ENCODE peak calls at places on chromosomes 6 and 20, in four cellular contexts. W is fibroblast of villous mesenchyme, Z is A549, X is left lung. T is an unnamed sample.

GRCh38 chr6:3573670-3574069 is 116.8 kb upstream of the SLC22A23 start:
- DNase-seq in W (no peak), Z (no peak), X (no peak), T (no peak)

GRCh38 chr6:128806274-128806673 is 76.7 kb upstream of the LAMA2 start:
- DNase-seq in W (peak; percentile 62), Z (no peak), X (no peak), T (no peak)

GRCh38 chr6:19757036-19757435 is 80.1 kb upstream of the ID4 start:
- DNase-seq in W (no peak), Z (no peak), X (no peak), T (no peak)

GRCh38 chr6:70099732-70100131 is 203.2 kb downstream of the COL9A1 start:
- DNase-seq in W (no peak), Z (no peak), X (no peak), T (no peak)

GRCh38 chr6:131413191-131413830 is 159.7 kb upstream of the ARG1 start:
- DNase-seq in W (no peak), Z (no peak), X (no peak), T (no peak)

GRCh38 chr20:48930878-48931277 is 9.4 kb downstream of the ARFGEF2 start:
- DNase-seq in W (no peak), Z (no peak), X (no peak), T (no peak)

GRCh38 chr6:11575408-11576033 is 38.0 kb downstream of the TMEM170B start:
- DNase-seq in W (peak; percentile 86), Z (peak; percentile 84), X (peak; percentile 56), T (no peak)

GRCh38 chr6:4687989-4688947 is 87.9 kb upstream of the CDYL start:
- DNase-seq in W (peak; percentile 90), Z (peak; percentile 76), X (peak; percentile 37), T (no peak)

DNA sequence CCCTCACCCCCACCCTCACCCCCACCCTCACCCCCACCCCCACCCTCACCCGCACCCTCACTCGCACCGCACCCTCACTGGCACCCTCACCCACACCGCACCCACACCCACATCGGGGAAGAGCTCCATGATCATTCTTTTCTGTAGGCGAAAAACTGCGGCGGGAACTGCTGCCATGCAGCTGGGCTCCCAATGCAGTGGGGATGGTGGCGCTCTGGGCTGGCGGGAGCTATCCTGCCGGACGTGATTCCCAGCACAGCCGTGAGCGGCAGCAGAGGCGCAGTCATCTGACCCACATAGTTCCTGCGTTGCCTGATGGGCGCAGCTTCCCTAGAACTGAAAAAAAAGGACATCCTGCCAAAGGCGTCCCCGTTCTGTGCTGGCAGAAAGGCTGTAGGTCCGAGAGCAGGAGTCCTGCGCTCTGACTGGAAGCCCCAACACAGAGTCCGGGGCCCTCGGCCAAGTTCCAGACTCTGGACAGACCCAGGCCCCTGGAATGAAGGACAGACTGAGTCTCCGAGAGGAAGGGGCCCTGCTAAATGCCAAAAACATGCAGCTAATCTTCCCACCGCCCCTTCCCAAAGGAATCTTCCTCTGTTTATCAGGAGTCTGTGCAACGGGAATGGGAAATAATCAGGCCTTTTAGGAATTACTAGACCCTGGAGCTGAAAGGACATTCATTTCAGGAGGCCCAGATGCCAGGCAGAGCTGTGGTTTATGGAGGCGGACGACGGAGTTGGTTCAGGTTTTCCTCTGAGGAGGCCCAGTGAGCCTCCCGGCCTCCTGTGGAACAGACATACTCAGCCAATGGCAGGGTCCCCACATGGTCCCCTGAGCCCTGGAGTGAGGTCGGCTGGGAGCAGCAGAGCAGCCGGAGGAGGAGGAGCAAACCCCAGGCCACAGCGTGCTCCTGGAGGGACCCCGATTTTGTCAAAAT is 14.1 kb upstream of the TCFL5 start:
- DNase-seq in W (peak; percentile 90), Z (peak; percentile 91), X (peak; percentile 61), T (peak; percentile 82)
- TF ChIP-seq CTCF in W (peak; percentile 40), Z (peak; percentile 41), X (peak; percentile 22), T (peak; percentile 62)

GRCh38 chr20:13008761-13009681 is at the start of gene SPTLC3:
- DNase-seq in W (peak; percentile 64), Z (no peak), X (peak; percentile 55), T (no peak)
- TF ChIP-seq CTCF in W (peak; percentile 2), Z (peak; percentile 7), X (no peak), T (no peak)

DNA sequence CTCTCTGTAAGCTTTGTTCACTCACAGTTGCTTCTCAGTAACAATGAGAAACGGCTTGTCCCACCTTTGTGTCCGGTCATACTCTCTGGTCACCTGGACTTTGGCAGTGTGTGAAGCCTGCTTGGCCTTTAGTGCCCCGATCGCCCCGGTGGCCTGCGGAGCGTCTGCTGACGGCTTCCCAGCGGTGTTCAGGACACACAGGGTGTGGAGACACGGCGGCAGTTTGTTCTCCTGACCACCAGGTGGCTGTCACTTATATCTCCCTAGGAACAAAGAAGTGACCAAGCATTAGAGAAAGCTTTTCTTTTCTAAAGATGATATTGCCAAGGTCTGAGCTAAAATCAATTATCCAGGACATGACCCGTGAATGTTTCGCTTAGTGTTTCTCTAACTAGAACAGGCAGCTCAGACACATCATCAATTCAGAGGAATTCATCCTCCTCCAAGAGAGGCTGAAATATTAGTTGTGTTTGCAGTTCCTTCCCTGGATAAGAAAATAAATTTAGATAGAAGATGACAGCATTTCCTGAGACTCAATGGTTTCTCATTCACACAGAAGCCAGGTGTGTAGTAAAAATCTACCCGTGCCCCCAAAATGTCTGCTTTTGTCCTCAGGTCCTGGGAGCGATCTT is 167.4 kb upstream of the THBS2 start:
- DNase-seq in W (no peak), Z (no peak), X (no peak), T (no peak)
- TF ChIP-seq CTCF in W (peak; percentile 34), Z (no peak), X (no peak), T (peak; percentile 79)

GRCh38 chr6:75070244-75070643 is 135.6 kb downstream of the COL12A1 start:
- DNase-seq in W (no peak), Z (no peak), X (no peak), T (no peak)
- TF ChIP-seq CTCF in W (no peak), Z (no peak), X (no peak), T (peak; percentile 23)

DNA sequence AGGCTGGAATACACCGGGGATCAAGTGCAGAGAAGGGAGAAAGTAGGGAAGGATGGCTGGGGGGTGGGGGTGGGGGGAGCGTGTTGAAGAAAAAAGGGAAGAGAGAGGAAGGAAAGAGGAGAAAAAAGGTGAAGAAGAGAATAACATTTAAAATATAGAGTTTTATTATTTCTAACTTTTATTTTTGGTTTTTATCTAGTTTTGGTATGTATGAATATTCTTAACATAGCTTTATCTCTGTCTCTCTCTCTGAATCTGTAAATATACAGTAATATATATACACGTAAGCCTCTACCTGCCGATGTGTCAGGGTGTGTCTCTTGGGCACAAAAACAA is 30.0 kb downstream of the HLA-F start:
- DNase-seq in W (no peak), Z (no peak), X (no peak), T (no peak)
- TF ChIP-seq CTCF in W (no peak), Z (no peak), X (no peak), T (no peak)

GRCh38 chr6:13253272-13253671 is 75.1 kb downstream of the TBC1D7 start:
- DNase-seq in W (no peak), Z (no peak), X (no peak), T (no peak)

GRCh38 chr6:13249817-13250216 is 78.5 kb downstream of the TBC1D7 start:
- DNase-seq in W (no peak), Z (no peak), X (no peak), T (no peak)

GRCh38 chr6:13248953-13249432 is 79.3 kb downstream of the TBC1D7 start:
- DNase-seq in W (no peak), Z (no peak), X (no peak), T (no peak)

GRCh38 chr6:13250703-13251102 is 77.6 kb downstream of the TBC1D7 start:
- DNase-seq in W (no peak), Z (no peak), X (no peak), T (no peak)

GRCh38 chr6:13251242-13251641 is 77.1 kb downstream of the TBC1D7 start:
- DNase-seq in W (no peak), Z (no peak), X (no peak), T (no peak)
- TF ChIP-seq CTCF in W (no peak), Z (no peak), X (no peak), T (no peak)

GRCh38 chr6:33748851-33749250 is 2.1 kb upstream of the IP6K3 start:
- DNase-seq in W (no peak), Z (no peak), X (no peak), T (no peak)

GRCh38 chr6:33749401-33749800 is 2.7 kb upstream of the IP6K3 start:
- DNase-seq in W (no peak), Z (no peak), X (no peak), T (no peak)

GRCh38 chr6:33755070-33755869 is 8.6 kb upstream of the IP6K3 start:
- DNase-seq in W (no peak), Z (no peak), X (no peak), T (no peak)

GRCh38 chr6:33750244-33750991 is 3.7 kb upstream of the IP6K3 start:
- DNase-seq in W (peak; percentile 97), Z (no peak), X (no peak), T (no peak)

DNA sequence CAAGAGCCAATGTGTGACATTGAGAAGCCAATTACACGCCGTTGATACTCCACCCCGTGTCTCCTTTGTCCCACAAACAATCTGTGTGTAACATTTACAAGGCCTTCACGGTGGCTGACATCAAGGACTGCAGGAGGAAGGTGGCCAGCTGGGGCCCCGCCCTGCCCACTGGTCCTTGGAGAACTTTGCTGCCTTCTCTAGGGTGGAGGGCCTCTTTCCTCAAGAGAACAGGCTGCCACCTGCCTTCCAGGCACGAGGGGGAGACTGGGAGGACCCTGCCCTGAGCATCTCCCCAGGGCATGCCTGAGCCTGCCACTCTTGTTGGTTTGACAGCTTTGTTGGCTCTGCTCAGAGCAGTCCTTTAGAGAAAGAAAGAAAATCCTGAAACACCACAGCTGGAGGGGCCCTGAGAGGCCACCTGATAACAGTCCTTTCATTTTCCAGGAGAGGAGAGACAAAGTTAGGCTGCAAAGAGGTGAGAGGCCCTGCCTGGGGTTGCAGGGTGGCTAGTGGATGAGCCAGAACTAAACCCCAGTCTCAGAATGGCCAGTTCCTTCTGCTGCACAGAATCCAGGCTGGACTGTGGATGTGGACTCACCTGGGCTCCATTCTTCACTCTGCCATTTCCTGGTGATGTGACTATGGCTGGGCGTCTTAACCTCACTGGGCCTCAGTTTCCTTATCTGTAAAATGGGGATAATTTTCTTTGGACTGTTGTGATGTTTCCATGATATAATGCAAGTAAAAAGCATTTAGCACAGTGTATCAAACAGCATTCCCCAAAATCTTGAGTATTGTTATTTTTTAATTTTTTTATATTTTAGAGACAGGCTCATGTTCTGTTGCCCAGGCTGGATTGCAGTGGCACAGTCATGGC is 5.7 kb upstream of the IP6K3 start:
- DNase-seq in W (no peak), Z (no peak), X (no peak), T (no peak)
- TF ChIP-seq CTCF in W (no peak), Z (no peak), X (no peak), T (no peak)

GRCh38 chr20:39025883-39026282 is 63.7 kb downstream of the DHX35 start:
- DNase-seq in W (no peak), Z (no peak), X (no peak), T (no peak)
- TF ChIP-seq CTCF in W (no peak), Z (no peak), X (no peak), T (no peak)